ENCODE peak calls at places on chromosomes 12 and 14, in ten cellular contexts. One of them, this sample, is unnamed.
A peak's percentile ranks its signal among the peaks of the same experiment; 100 is the strongest.

GRCh38 chr12:104457746-104458644 is 1.2 kb downstream of the CHST11 start:
- DNase-seq in choroid plexus epithelial cell: no peak
- DNase-seq in astrocyte of the cerebellum: no peak
- DNase-seq in lung: no peak
- DNase-seq in coronary artery: no peak
- DNase-seq in cardiac fibroblast: no peak
- DNase-seq in stomach: peak; percentile 41
- DNase-seq in upper lobe of right lung: peak; percentile 76
- DNase-seq in endothelial cell: peak; percentile 33
- DNase-seq in CD4-positive, alpha-beta T cell: peak; percentile 58
- DNase-seq in this sample: no peak

GRCh38 chr14:53993920-53994607 is 37.4 kb upstream of the BMP4 start:
- DNase-seq in CD4-positive, alpha-beta T cell: no peak
- DNase-seq in astrocyte of the cerebellum: no peak
- DNase-seq in stomach: no peak
- DNase-seq in cardiac fibroblast: no peak
- DNase-seq in coronary artery: no peak
- DNase-seq in choroid plexus epithelial cell: no peak
- DNase-seq in lung: no peak
- DNase-seq in endothelial cell: no peak
- DNase-seq in upper lobe of right lung: no peak
- DNase-seq in this sample: no peak

GRCh38 chr12:104790296-104791125 is 167.6 kb downstream of the SLC41A2 start:
- DNase-seq in astrocyte of the cerebellum: no peak
- DNase-seq in cardiac fibroblast: peak; percentile 29
- DNase-seq in CD4-positive, alpha-beta T cell: peak; percentile 39
- DNase-seq in stomach: peak; percentile 40
- DNase-seq in lung: peak; percentile 42
- DNase-seq in coronary artery: no peak
- DNase-seq in endothelial cell: peak; percentile 60
- DNase-seq in choroid plexus epithelial cell: peak; percentile 31
- DNase-seq in upper lobe of right lung: peak; percentile 76
- DNase-seq in this sample: no peak

GRCh38 chr12:62291888-62292760 is 31.9 kb downstream of the USP15 start:
- DNase-seq in CD4-positive, alpha-beta T cell: no peak
- DNase-seq in cardiac fibroblast: peak; percentile 46
- DNase-seq in astrocyte of the cerebellum: no peak
- DNase-seq in stomach: no peak
- DNase-seq in endothelial cell: no peak
- DNase-seq in lung: no peak
- DNase-seq in upper lobe of right lung: no peak
- DNase-seq in coronary artery: no peak
- DNase-seq in choroid plexus epithelial cell: peak; percentile 25
- DNase-seq in this sample: no peak

GRCh38 chr12:53160000-53160399 is 20.5 kb upstream of the ZNF740 start:
- DNase-seq in lung: no peak
- DNase-seq in endothelial cell: no peak
- DNase-seq in stomach: no peak
- DNase-seq in coronary artery: no peak
- DNase-seq in astrocyte of the cerebellum: no peak
- DNase-seq in cardiac fibroblast: no peak
- DNase-seq in CD4-positive, alpha-beta T cell: no peak
- DNase-seq in upper lobe of right lung: no peak
- DNase-seq in choroid plexus epithelial cell: no peak
- DNase-seq in this sample: no peak

GRCh38 chr14:72643317-72643801 is 250.5 kb downstream of the DPF3 start:
- DNase-seq in choroid plexus epithelial cell: peak; percentile 97
- DNase-seq in CD4-positive, alpha-beta T cell: no peak
- DNase-seq in cardiac fibroblast: peak; percentile 98
- DNase-seq in lung: no peak
- DNase-seq in stomach: no peak
- DNase-seq in astrocyte of the cerebellum: peak; percentile 95
- DNase-seq in coronary artery: no peak
- DNase-seq in upper lobe of right lung: no peak
- DNase-seq in endothelial cell: no peak
- DNase-seq in this sample: peak; percentile 15

GRCh38 chr12:96878704-96879103 is 28.4 kb upstream of the NEDD1 start:
- DNase-seq in coronary artery: no peak
- DNase-seq in astrocyte of the cerebellum: peak; percentile 62
- DNase-seq in lung: no peak
- DNase-seq in upper lobe of right lung: no peak
- DNase-seq in cardiac fibroblast: peak; percentile 57
- DNase-seq in choroid plexus epithelial cell: peak; percentile 77
- DNase-seq in CD4-positive, alpha-beta T cell: no peak
- DNase-seq in endothelial cell: no peak
- DNase-seq in stomach: no peak
- DNase-seq in this sample: no peak

GRCh38 chr12:20426191-20426590 is 57.9 kb downstream of the PDE3A start:
- DNase-seq in stomach: no peak
- DNase-seq in endothelial cell: no peak
- DNase-seq in upper lobe of right lung: no peak
- DNase-seq in CD4-positive, alpha-beta T cell: no peak
- DNase-seq in astrocyte of the cerebellum: no peak
- DNase-seq in choroid plexus epithelial cell: no peak
- DNase-seq in lung: no peak
- DNase-seq in cardiac fibroblast: peak; percentile 72
- DNase-seq in coronary artery: peak; percentile 84
- DNase-seq in this sample: no peak

GRCh38 chr12:8780389-8780788 is 42.0 kb upstream of the A2ML1 start:
- DNase-seq in endothelial cell: peak; percentile 17
- DNase-seq in stomach: no peak
- DNase-seq in coronary artery: no peak
- DNase-seq in lung: no peak
- DNase-seq in cardiac fibroblast: peak; percentile 51
- DNase-seq in upper lobe of right lung: no peak
- DNase-seq in choroid plexus epithelial cell: peak; percentile 80
- DNase-seq in astrocyte of the cerebellum: peak; percentile 27
- DNase-seq in CD4-positive, alpha-beta T cell: no peak
- DNase-seq in this sample: no peak

GRCh38 chr14:36344211-36344610 is 23.8 kb upstream of the MBIP start:
- DNase-seq in stomach: no peak
- DNase-seq in coronary artery: no peak
- DNase-seq in CD4-positive, alpha-beta T cell: no peak
- DNase-seq in endothelial cell: no peak
- DNase-seq in upper lobe of right lung: no peak
- DNase-seq in choroid plexus epithelial cell: no peak
- DNase-seq in lung: no peak
- DNase-seq in astrocyte of the cerebellum: no peak
- DNase-seq in cardiac fibroblast: no peak
- DNase-seq in this sample: no peak

GRCh38 chr12:48966177-48966890 is 5.2 kb downstream of the WNT10B start:
- DNase-seq in CD4-positive, alpha-beta T cell: no peak
- DNase-seq in endothelial cell: no peak
- DNase-seq in lung: no peak
- DNase-seq in coronary artery: no peak
- DNase-seq in stomach: no peak
- DNase-seq in choroid plexus epithelial cell: no peak
- DNase-seq in cardiac fibroblast: no peak
- DNase-seq in astrocyte of the cerebellum: no peak
- DNase-seq in upper lobe of right lung: no peak
- DNase-seq in this sample: no peak

GRCh38 chr14:71142375-71143038 is 235.2 kb downstream of the PCNX1 start:
- DNase-seq in upper lobe of right lung: no peak
- DNase-seq in choroid plexus epithelial cell: peak; percentile 90
- DNase-seq in CD4-positive, alpha-beta T cell: no peak
- DNase-seq in stomach: no peak
- DNase-seq in cardiac fibroblast: peak; percentile 99
- DNase-seq in astrocyte of the cerebellum: peak; percentile 92
- DNase-seq in coronary artery: no peak
- DNase-seq in lung: no peak
- DNase-seq in endothelial cell: no peak
- DNase-seq in this sample: no peak

GRCh38 chr14:39395555-39396254 is 36.5 kb downstream of the FBXO33 start:
- DNase-seq in cardiac fibroblast: peak; percentile 39
- DNase-seq in CD4-positive, alpha-beta T cell: no peak
- DNase-seq in lung: no peak
- DNase-seq in upper lobe of right lung: no peak
- DNase-seq in choroid plexus epithelial cell: peak; percentile 23
- DNase-seq in coronary artery: no peak
- DNase-seq in astrocyte of the cerebellum: no peak
- DNase-seq in stomach: no peak
- DNase-seq in endothelial cell: no peak
- DNase-seq in this sample: no peak

GRCh38 chr14:65824285-65824977 is 411.9 kb downstream of the FUT8 start:
- DNase-seq in choroid plexus epithelial cell: peak; percentile 86
- DNase-seq in stomach: peak; percentile 53
- DNase-seq in CD4-positive, alpha-beta T cell: peak; percentile 61
- DNase-seq in endothelial cell: peak; percentile 65
- DNase-seq in coronary artery: no peak
- DNase-seq in lung: peak; percentile 46
- DNase-seq in cardiac fibroblast: peak; percentile 82
- DNase-seq in upper lobe of right lung: no peak
- DNase-seq in astrocyte of the cerebellum: peak; percentile 49
- DNase-seq in this sample: peak; percentile 11
- TF ChIP-seq CTCF in choroid plexus epithelial cell: peak; percentile 98
- TF ChIP-seq CTCF in stomach: peak; percentile 93
- TF ChIP-seq CTCF in CD4-positive, alpha-beta T cell: peak; percentile 93
- TF ChIP-seq CTCF in endothelial cell: peak; percentile 91
- TF ChIP-seq CTCF in coronary artery: peak; percentile 72
- TF ChIP-seq CTCF in lung: peak; percentile 89
- TF ChIP-seq CTCF in cardiac fibroblast: peak; percentile 91
- TF ChIP-seq CTCF in upper lobe of right lung: peak; percentile 97
- TF ChIP-seq CTCF in astrocyte of the cerebellum: peak; percentile 96
- TF ChIP-seq CTCF in this sample: peak; percentile 82

DNA sequence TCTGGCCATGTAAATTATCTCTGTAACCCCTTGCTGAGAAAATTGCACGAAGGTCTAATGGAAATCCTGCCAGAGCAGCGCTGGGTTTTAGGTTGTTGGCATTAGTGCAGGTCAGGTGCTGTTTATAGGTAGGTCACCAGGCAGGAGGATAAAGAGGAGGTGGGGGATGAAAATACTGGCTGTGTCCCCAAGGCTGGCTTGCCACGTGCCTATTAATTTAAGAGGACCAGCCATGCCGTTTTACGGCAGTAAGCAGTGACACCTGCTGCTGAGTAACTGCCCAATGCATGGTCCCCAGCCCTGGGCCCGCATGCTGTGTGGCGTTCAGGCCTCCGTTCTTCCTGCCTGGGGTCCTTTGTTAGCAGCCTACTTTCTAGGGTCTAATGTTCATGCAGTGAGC is 67.2 kb downstream of the WDR20 start:
- DNase-seq in CD4-positive, alpha-beta T cell: no peak
- DNase-seq in stomach: peak; percentile 24
- DNase-seq in astrocyte of the cerebellum: no peak
- DNase-seq in lung: no peak
- DNase-seq in upper lobe of right lung: no peak
- DNase-seq in cardiac fibroblast: no peak
- DNase-seq in coronary artery: no peak
- DNase-seq in endothelial cell: no peak
- DNase-seq in choroid plexus epithelial cell: no peak
- DNase-seq in this sample: no peak
- TF ChIP-seq CTCF in CD4-positive, alpha-beta T cell: no peak
- TF ChIP-seq CTCF in stomach: no peak
- TF ChIP-seq CTCF in astrocyte of the cerebellum: no peak
- TF ChIP-seq CTCF in lung: no peak
- TF ChIP-seq CTCF in upper lobe of right lung: no peak
- TF ChIP-seq CTCF in cardiac fibroblast: no peak
- TF ChIP-seq CTCF in coronary artery: no peak
- TF ChIP-seq CTCF in endothelial cell: no peak
- TF ChIP-seq CTCF in choroid plexus epithelial cell: no peak
- TF ChIP-seq CTCF in this sample: no peak

GRCh38 chr12:45725631-45726593 is 3.6 kb upstream of the ARID2 start:
- DNase-seq in stomach: no peak
- DNase-seq in cardiac fibroblast: peak; percentile 64
- DNase-seq in upper lobe of right lung: no peak
- DNase-seq in astrocyte of the cerebellum: no peak
- DNase-seq in coronary artery: no peak
- DNase-seq in choroid plexus epithelial cell: peak; percentile 65
- DNase-seq in CD4-positive, alpha-beta T cell: peak; percentile 23
- DNase-seq in lung: no peak
- DNase-seq in endothelial cell: peak; percentile 8
- DNase-seq in this sample: no peak

GRCh38 chr12:45726594-45727300 is 2.8 kb upstream of the ARID2 start:
- DNase-seq in endothelial cell: peak; percentile 62
- DNase-seq in lung: peak; percentile 53
- DNase-seq in choroid plexus epithelial cell: peak; percentile 37
- DNase-seq in stomach: peak; percentile 58
- DNase-seq in cardiac fibroblast: peak; percentile 50
- DNase-seq in coronary artery: peak; percentile 84
- DNase-seq in astrocyte of the cerebellum: no peak
- DNase-seq in CD4-positive, alpha-beta T cell: no peak
- DNase-seq in upper lobe of right lung: peak; percentile 82
- DNase-seq in this sample: no peak

GRCh38 chr12:45728625-45729232 is 777 bp upstream of the ARID2 start:
- DNase-seq in coronary artery: peak; percentile 98
- DNase-seq in astrocyte of the cerebellum: peak; percentile 90
- DNase-seq in upper lobe of right lung: peak; percentile 98
- DNase-seq in lung: peak; percentile 98
- DNase-seq in choroid plexus epithelial cell: peak; percentile 98
- DNase-seq in stomach: peak; percentile 97
- DNase-seq in CD4-positive, alpha-beta T cell: peak; percentile 96
- DNase-seq in endothelial cell: peak; percentile 99
- DNase-seq in cardiac fibroblast: peak; percentile 97
- DNase-seq in this sample: peak; percentile 86

GRCh38 chr12:45727994-45728624 is 1.4 kb upstream of the ARID2 start:
- DNase-seq in lung: no peak
- DNase-seq in cardiac fibroblast: no peak
- DNase-seq in coronary artery: no peak
- DNase-seq in choroid plexus epithelial cell: no peak
- DNase-seq in CD4-positive, alpha-beta T cell: no peak
- DNase-seq in upper lobe of right lung: no peak
- DNase-seq in endothelial cell: no peak
- DNase-seq in stomach: no peak
- DNase-seq in astrocyte of the cerebellum: no peak
- DNase-seq in this sample: no peak

DNA sequence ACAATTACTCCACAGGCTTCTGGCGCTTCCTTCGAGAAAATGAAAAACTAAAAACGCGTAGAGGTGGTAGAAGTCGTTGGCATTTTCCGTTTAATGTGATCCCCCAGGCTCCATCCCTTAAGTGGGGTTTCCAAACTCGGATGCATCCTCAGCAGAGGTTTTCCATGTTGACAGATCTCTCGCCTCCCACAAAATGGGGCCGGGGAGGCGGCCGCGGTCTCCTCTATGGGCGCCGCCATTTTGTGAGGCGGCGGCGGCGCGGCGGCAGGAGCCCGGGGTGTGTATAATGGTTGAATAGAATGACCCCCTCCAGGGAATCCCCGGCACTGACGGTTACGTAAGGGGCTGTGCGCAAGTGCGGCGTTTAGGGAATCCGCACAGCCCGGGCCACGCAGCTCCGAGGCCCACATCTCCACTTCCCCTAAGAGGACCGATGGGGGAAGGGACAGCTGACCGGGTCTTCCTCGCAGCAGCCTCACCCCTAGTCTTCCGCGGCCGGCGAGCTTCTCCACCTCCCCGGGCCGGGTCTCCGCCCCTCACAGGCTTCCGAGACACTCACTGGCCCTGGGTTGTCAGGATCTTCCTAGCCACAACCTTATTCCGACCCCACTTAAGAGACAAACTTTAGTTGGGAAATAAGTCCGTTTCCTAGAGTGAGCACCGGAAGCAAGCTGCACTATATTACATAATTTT is 2.1 kb upstream of the ARID2 start:
- DNase-seq in astrocyte of the cerebellum: peak; percentile 94
- DNase-seq in cardiac fibroblast: peak; percentile 98
- DNase-seq in coronary artery: peak; percentile 96
- DNase-seq in lung: peak; percentile 93
- DNase-seq in CD4-positive, alpha-beta T cell: peak; percentile 76
- DNase-seq in stomach: peak; percentile 91
- DNase-seq in choroid plexus epithelial cell: peak; percentile 99
- DNase-seq in upper lobe of right lung: peak; percentile 96
- DNase-seq in endothelial cell: peak; percentile 89
- DNase-seq in this sample: peak; percentile 79
- TF ChIP-seq CTCF in astrocyte of the cerebellum: no peak
- TF ChIP-seq CTCF in cardiac fibroblast: no peak
- TF ChIP-seq CTCF in coronary artery: no peak
- TF ChIP-seq CTCF in lung: no peak
- TF ChIP-seq CTCF in CD4-positive, alpha-beta T cell: no peak
- TF ChIP-seq CTCF in stomach: no peak
- TF ChIP-seq CTCF in choroid plexus epithelial cell: no peak
- TF ChIP-seq CTCF in upper lobe of right lung: no peak
- TF ChIP-seq CTCF in endothelial cell: no peak
- TF ChIP-seq CTCF in this sample: no peak

GRCh38 chr12:1698638-1699214 is 7.9 kb downstream of the ADIPOR2 start:
- DNase-seq in astrocyte of the cerebellum: no peak
- DNase-seq in choroid plexus epithelial cell: no peak
- DNase-seq in stomach: peak; percentile 46
- DNase-seq in cardiac fibroblast: no peak
- DNase-seq in coronary artery: no peak
- DNase-seq in lung: no peak
- DNase-seq in endothelial cell: no peak
- DNase-seq in CD4-positive, alpha-beta T cell: no peak
- DNase-seq in upper lobe of right lung: no peak
- DNase-seq in this sample: no peak
- TF ChIP-seq CTCF in astrocyte of the cerebellum: no peak
- TF ChIP-seq CTCF in choroid plexus epithelial cell: no peak
- TF ChIP-seq CTCF in stomach: peak; percentile 13
- TF ChIP-seq CTCF in cardiac fibroblast: no peak
- TF ChIP-seq CTCF in coronary artery: no peak
- TF ChIP-seq CTCF in lung: no peak
- TF ChIP-seq CTCF in endothelial cell: no peak
- TF ChIP-seq CTCF in CD4-positive, alpha-beta T cell: no peak
- TF ChIP-seq CTCF in upper lobe of right lung: no peak
- TF ChIP-seq CTCF in this sample: no peak